ENCODE peak calls at places on chromosomes 11 and 22, in seven cellular contexts. V, K, R, Q, F, X and J are unnamed samples.

GRCh38 chr11:6705905-6706535 is 22.9 kb upstream of the MRPL17 start:
- DNase-seq in R (no peak), X (peak; percentile 18), K (no peak), Q (peak; percentile 18), F (no peak), V (peak; percentile 58), J (peak; percentile 36)

GRCh38 chr11:131297441-131297840 is 73.0 kb upstream of the NTM start:
- DNase-seq in Q (no peak), R (no peak), K (no peak), X (no peak), V (no peak), F (no peak), J (no peak)

GRCh38 chr11:14361951-14362350 is 3.0 kb upstream of the RRAS2 start:
- DNase-seq in V (no peak), R (no peak), K (no peak), Q (no peak), X (no peak), F (no peak), J (no peak)

GRCh38 chr11:19279455-19279854 is 38.7 kb upstream of the E2F8 start:
- DNase-seq in V (no peak), Q (no peak), X (no peak), R (no peak), K (no peak), F (no peak), J (no peak)

GRCh38 chr11:22216940-22217339 is 24.1 kb downstream of the ANO5 start:
- DNase-seq in Q (no peak), K (no peak), X (no peak), V (no peak), R (no peak), F (no peak), J (no peak)

GRCh38 chr22:39490135-39490798 is 11.8 kb upstream of the MIEF1 start:
- DNase-seq in Q (peak; percentile 95), X (peak; percentile 63), F (peak; percentile 83), K (peak; percentile 91), V (peak; percentile 93), R (peak; percentile 49), J (peak; percentile 88)

GRCh38 chr11:115581871-115582639 is 77.8 kb upstream of the CADM1 start:
- DNase-seq in K (no peak), X (no peak), V (peak; percentile 73), R (no peak), Q (no peak), F (no peak), J (no peak)

GRCh38 chr11:7591107-7591894 is 77.5 kb downstream of the PPFIBP2 start:
- DNase-seq in X (no peak), V (no peak), K (no peak), Q (no peak), R (no peak), F (no peak), J (no peak)

GRCh38 chr22:41288245-41288946 is 2.4 kb upstream of the RANGAP1 start:
- DNase-seq in R (no peak), F (no peak), K (no peak), V (no peak), Q (no peak), X (peak; percentile 62), J (no peak)

GRCh38 chr11:134516529-134516928 is 104.5 kb upstream of the B3GAT1 start:
- DNase-seq in K (peak; percentile 36), X (no peak), V (no peak), F (peak; percentile 19), R (no peak), Q (peak; percentile 70), J (no peak)

GRCh38 chr11:48107188-48107704 is 109.4 kb upstream of the OR4B1 start:
- DNase-seq in R (no peak), X (no peak), K (no peak), Q (no peak), F (no peak), V (no peak), J (no peak)

GRCh38 chr11:110147965-110148709 is 54.9 kb downstream of the ZC3H12C start:
- DNase-seq in Q (no peak), F (no peak), X (no peak), V (no peak), R (no peak), K (no peak), J (no peak)

GRCh38 chr11:14259186-14259784 is 99.7 kb downstream of the RRAS2 start:
- DNase-seq in K (no peak), X (no peak), R (no peak), V (no peak), F (no peak), Q (no peak), J (no peak)